ENCODE peak calls at places on chromosomes 5 and 9, in nine cellular contexts. One of them, this sample, is unnamed.

GRCh38 chr5:1101991-1102713 is 9.7 kb downstream of the SLC12A7 start:
- DNase-seq in adrenal gland: peak; percentile 54
- DNase-seq in right lobe of liver: peak; percentile 96
- DNase-seq in Peyer's patch: no peak
- DNase-seq in stomach: no peak
- DNase-seq in A549: no peak
- DNase-seq in tibial nerve: no peak
- DNase-seq in heart left ventricle: no peak
- DNase-seq in IMR-90: peak; percentile 18
- DNase-seq in this sample: peak; percentile 88

GRCh38 chr5:119070578-119070827 is 384 bp upstream of the DMXL1 start:
- DNase-seq in adrenal gland: peak; percentile 95
- DNase-seq in tibial nerve: peak; percentile 73
- DNase-seq in A549: peak; percentile 48
- DNase-seq in right lobe of liver: peak; percentile 89
- DNase-seq in heart left ventricle: peak; percentile 93
- DNase-seq in Peyer's patch: peak; percentile 96
- DNase-seq in IMR-90: no peak
- DNase-seq in stomach: no peak
- DNase-seq in this sample: peak; percentile 94

GRCh38 chr9:35195683-35196082 is 33.9 kb downstream of the UNC13B start:
- DNase-seq in A549: no peak
- DNase-seq in adrenal gland: no peak
- DNase-seq in stomach: no peak
- DNase-seq in heart left ventricle: no peak
- DNase-seq in IMR-90: peak; percentile 29
- DNase-seq in tibial nerve: no peak
- DNase-seq in right lobe of liver: no peak
- DNase-seq in Peyer's patch: no peak
- DNase-seq in this sample: no peak

GRCh38 chr5:170306381-170306790 is 8.8 kb upstream of the LCP2 start:
- DNase-seq in adrenal gland: peak; percentile 90
- DNase-seq in tibial nerve: peak; percentile 42
- DNase-seq in stomach: peak; percentile 70
- DNase-seq in A549: no peak
- DNase-seq in Peyer's patch: no peak
- DNase-seq in right lobe of liver: no peak
- DNase-seq in heart left ventricle: peak; percentile 81
- DNase-seq in IMR-90: peak; percentile 0
- DNase-seq in this sample: no peak

GRCh38 chr9:124617477-124618141 is 110.4 kb upstream of the NR5A1 start:
- DNase-seq in Peyer's patch: peak; percentile 89
- DNase-seq in stomach: peak; percentile 81
- DNase-seq in heart left ventricle: peak; percentile 78
- DNase-seq in right lobe of liver: peak; percentile 77
- DNase-seq in tibial nerve: peak; percentile 65
- DNase-seq in A549: peak; percentile 87
- DNase-seq in adrenal gland: peak; percentile 76
- DNase-seq in IMR-90: peak; percentile 79
- DNase-seq in this sample: peak; percentile 85

GRCh38 chr5:137837741-137838389 is 29.8 kb upstream of the MYOT start:
- DNase-seq in Peyer's patch: no peak
- DNase-seq in A549: no peak
- DNase-seq in adrenal gland: no peak
- DNase-seq in tibial nerve: no peak
- DNase-seq in stomach: no peak
- DNase-seq in heart left ventricle: no peak
- DNase-seq in IMR-90: no peak
- DNase-seq in right lobe of liver: no peak
- DNase-seq in this sample: no peak

GRCh38 chr5:160312139-160312959 is at the start of gene CCNJL:
- DNase-seq in Peyer's patch: peak; percentile 57
- DNase-seq in A549: peak; percentile 86
- DNase-seq in heart left ventricle: peak; percentile 70
- DNase-seq in stomach: peak; percentile 65
- DNase-seq in right lobe of liver: peak; percentile 62
- DNase-seq in IMR-90: peak; percentile 44
- DNase-seq in tibial nerve: no peak
- DNase-seq in adrenal gland: peak; percentile 63
- DNase-seq in this sample: peak; percentile 90

GRCh38 chr5:103465891-103466290 is 96.7 kb downstream of the NUDT12 start:
- DNase-seq in A549: no peak
- DNase-seq in tibial nerve: no peak
- DNase-seq in heart left ventricle: no peak
- DNase-seq in IMR-90: no peak
- DNase-seq in right lobe of liver: no peak
- DNase-seq in stomach: no peak
- DNase-seq in adrenal gland: no peak
- DNase-seq in Peyer's patch: no peak
- DNase-seq in this sample: no peak

GRCh38 chr9:127896395-127897193 is 2.8 kb downstream of the ST6GALNAC6 start:
- DNase-seq in Peyer's patch: no peak
- DNase-seq in stomach: no peak
- DNase-seq in adrenal gland: no peak
- DNase-seq in heart left ventricle: no peak
- DNase-seq in tibial nerve: no peak
- DNase-seq in right lobe of liver: no peak
- DNase-seq in IMR-90: no peak
- DNase-seq in A549: no peak
- DNase-seq in this sample: peak; percentile 69

GRCh38 chr9:127899200-127899943 is at the start of gene ST6GALNAC6:
- DNase-seq in tibial nerve: peak; percentile 61
- DNase-seq in IMR-90: peak; percentile 68
- DNase-seq in stomach: peak; percentile 78
- DNase-seq in adrenal gland: peak; percentile 54
- DNase-seq in heart left ventricle: peak; percentile 81
- DNase-seq in Peyer's patch: peak; percentile 83
- DNase-seq in A549: peak; percentile 69
- DNase-seq in right lobe of liver: peak; percentile 84
- DNase-seq in this sample: peak; percentile 94

GRCh38 chr9:127897194-127897692 is 2.2 kb downstream of the ST6GALNAC6 start:
- DNase-seq in heart left ventricle: peak; percentile 91
- DNase-seq in stomach: peak; percentile 80
- DNase-seq in IMR-90: peak; percentile 77
- DNase-seq in Peyer's patch: peak; percentile 78
- DNase-seq in A549: peak; percentile 69
- DNase-seq in tibial nerve: peak; percentile 90
- DNase-seq in right lobe of liver: peak; percentile 89
- DNase-seq in adrenal gland: peak; percentile 86
- DNase-seq in this sample: peak; percentile 81

GRCh38 chr9:127895811-127896210 is 3.6 kb downstream of the ST6GALNAC6 start:
- DNase-seq in right lobe of liver: no peak
- DNase-seq in adrenal gland: no peak
- DNase-seq in IMR-90: no peak
- DNase-seq in Peyer's patch: no peak
- DNase-seq in A549: no peak
- DNase-seq in heart left ventricle: no peak
- DNase-seq in tibial nerve: no peak
- DNase-seq in stomach: no peak
- DNase-seq in this sample: no peak

DNA sequence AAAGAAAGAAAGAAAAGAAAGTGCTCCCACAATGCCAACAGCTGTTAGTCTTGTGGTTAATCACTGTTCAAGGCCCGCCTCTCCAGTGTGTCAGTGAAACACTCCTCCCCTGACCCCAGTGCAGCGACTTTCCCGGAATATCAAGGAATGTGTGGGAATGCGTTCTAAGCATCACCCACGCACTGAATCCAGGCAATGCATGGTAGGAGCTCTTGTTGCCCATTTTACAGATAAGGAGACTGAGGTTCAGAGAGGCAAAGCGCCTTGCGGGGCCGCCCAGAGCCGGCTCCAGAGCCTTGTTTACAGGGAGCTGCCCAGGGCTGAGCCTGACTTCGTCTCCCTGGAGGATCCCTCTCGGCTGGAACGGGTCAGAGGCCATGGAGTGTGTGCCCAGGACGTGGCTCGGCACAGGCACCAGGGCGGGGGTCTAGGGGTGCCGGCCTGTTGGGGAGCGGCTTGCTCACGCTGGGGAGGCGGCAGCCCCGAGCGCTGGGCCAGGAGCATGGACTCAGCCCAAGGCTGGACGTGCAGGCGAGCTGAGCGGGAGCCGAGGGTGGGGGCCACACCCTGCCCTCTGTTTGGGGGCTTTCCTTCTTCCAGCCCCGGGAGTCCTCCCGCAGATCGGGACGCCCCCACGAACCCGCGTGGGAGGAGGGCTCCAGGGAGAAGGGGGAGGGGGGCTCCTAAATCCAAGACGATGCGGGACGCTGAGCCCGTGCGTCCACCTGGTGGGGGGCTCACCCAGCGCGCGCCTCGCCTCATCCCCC is 787 bp downstream of the ST6GALNAC6 start:
- DNase-seq in tibial nerve: no peak
- DNase-seq in stomach: no peak
- DNase-seq in IMR-90: peak; percentile 89
- DNase-seq in right lobe of liver: no peak
- DNase-seq in heart left ventricle: no peak
- DNase-seq in A549: no peak
- DNase-seq in Peyer's patch: no peak
- DNase-seq in adrenal gland: peak; percentile 73
- DNase-seq in this sample: peak; percentile 87
- TF ChIP-seq POLR2A in tibial nerve: no peak
- TF ChIP-seq POLR2A in stomach: no peak
- TF ChIP-seq POLR2A in IMR-90: no peak
- TF ChIP-seq POLR2A in right lobe of liver: peak; percentile 58
- TF ChIP-seq POLR2A in heart left ventricle: peak; percentile 10
- TF ChIP-seq POLR2A in A549: no peak
- TF ChIP-seq POLR2A in Peyer's patch: no peak
- TF ChIP-seq POLR2A in adrenal gland: no peak
- TF ChIP-seq POLR2A in this sample: no peak

DNA sequence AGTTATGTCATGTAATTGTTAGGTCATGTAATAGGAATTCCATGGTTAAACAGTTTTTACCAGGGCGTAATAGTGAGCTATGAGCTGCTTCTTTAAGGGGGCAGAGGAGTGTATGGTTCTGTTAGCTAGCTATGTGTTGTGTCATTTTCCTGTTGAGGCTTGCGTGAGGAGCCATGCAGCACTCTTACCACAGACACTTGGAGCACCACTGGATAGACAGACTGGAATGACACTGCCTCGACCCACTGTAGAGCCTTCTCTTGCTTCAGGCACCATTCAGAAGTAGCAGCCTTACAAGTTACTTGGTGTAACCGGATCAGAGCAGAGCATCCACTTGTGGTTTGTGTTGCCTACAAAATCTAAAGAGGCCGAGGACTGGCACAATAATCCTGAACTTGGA is 28.3 kb upstream of the STOM start:
- DNase-seq in IMR-90: peak; percentile 100
- DNase-seq in right lobe of liver: no peak
- DNase-seq in heart left ventricle: no peak
- DNase-seq in A549: no peak
- DNase-seq in tibial nerve: no peak
- DNase-seq in Peyer's patch: no peak
- DNase-seq in stomach: no peak
- DNase-seq in adrenal gland: no peak
- DNase-seq in this sample: no peak
- H3K4me1 ChIP-seq in IMR-90: peaks cover 11% of the 10 kb centered on the region
- H3K4me1 ChIP-seq in right lobe of liver: no peaks in the 10 kb centered on the region
- H3K4me1 ChIP-seq in heart left ventricle: no peaks in the 10 kb centered on the region
- H3K4me1 ChIP-seq in A549: peaks cover 8% of the 10 kb centered on the region
- H3K4me1 ChIP-seq in tibial nerve: no peaks in the 10 kb centered on the region
- H3K4me1 ChIP-seq in Peyer's patch: no peaks in the 10 kb centered on the region
- H3K4me1 ChIP-seq in stomach: no peaks in the 10 kb centered on the region
- H3K4me1 ChIP-seq in adrenal gland: no peaks in the 10 kb centered on the region
- H3K4me1 ChIP-seq in this sample: peaks cover 2% of the 10 kb centered on the region

GRCh38 chr5:149310947-149311675 is 34.2 kb upstream of the GRPEL2 start:
- DNase-seq in adrenal gland: peak; percentile 46
- DNase-seq in Peyer's patch: peak; percentile 52
- DNase-seq in right lobe of liver: no peak
- DNase-seq in IMR-90: peak; percentile 83
- DNase-seq in stomach: no peak
- DNase-seq in tibial nerve: no peak
- DNase-seq in heart left ventricle: peak; percentile 54
- DNase-seq in A549: no peak
- DNase-seq in this sample: no peak

GRCh38 chr5:149317281-149318048 is 27.8 kb upstream of the GRPEL2 start:
- DNase-seq in IMR-90: peak; percentile 58
- DNase-seq in Peyer's patch: peak; percentile 62
- DNase-seq in tibial nerve: no peak
- DNase-seq in A549: peak; percentile 69
- DNase-seq in stomach: peak; percentile 34
- DNase-seq in adrenal gland: peak; percentile 27
- DNase-seq in heart left ventricle: no peak
- DNase-seq in right lobe of liver: no peak
- DNase-seq in this sample: no peak

GRCh38 chr5:149313151-149313841 is 32.0 kb upstream of the GRPEL2 start:
- DNase-seq in right lobe of liver: no peak
- DNase-seq in heart left ventricle: no peak
- DNase-seq in stomach: no peak
- DNase-seq in tibial nerve: no peak
- DNase-seq in adrenal gland: no peak
- DNase-seq in Peyer's patch: no peak
- DNase-seq in A549: no peak
- DNase-seq in IMR-90: no peak
- DNase-seq in this sample: no peak

GRCh38 chr5:149315753-149316152 is 29.5 kb upstream of the GRPEL2 start:
- DNase-seq in Peyer's patch: no peak
- DNase-seq in heart left ventricle: no peak
- DNase-seq in IMR-90: no peak
- DNase-seq in tibial nerve: no peak
- DNase-seq in stomach: no peak
- DNase-seq in right lobe of liver: no peak
- DNase-seq in adrenal gland: no peak
- DNase-seq in A549: no peak
- DNase-seq in this sample: no peak

GRCh38 chr5:149314571-149315111 is 30.7 kb upstream of the GRPEL2 start:
- DNase-seq in tibial nerve: no peak
- DNase-seq in A549: no peak
- DNase-seq in heart left ventricle: no peak
- DNase-seq in stomach: no peak
- DNase-seq in right lobe of liver: no peak
- DNase-seq in Peyer's patch: no peak
- DNase-seq in IMR-90: no peak
- DNase-seq in adrenal gland: no peak
- DNase-seq in this sample: no peak
- TF ChIP-seq CTCF in tibial nerve: no peak
- TF ChIP-seq CTCF in A549: no peak
- TF ChIP-seq CTCF in heart left ventricle: no peak
- TF ChIP-seq CTCF in stomach: no peak
- TF ChIP-seq CTCF in right lobe of liver: no peak
- TF ChIP-seq CTCF in Peyer's patch: no peak
- TF ChIP-seq CTCF in IMR-90: no peak
- TF ChIP-seq CTCF in adrenal gland: no peak
- TF ChIP-seq CTCF in this sample: no peak

DNA sequence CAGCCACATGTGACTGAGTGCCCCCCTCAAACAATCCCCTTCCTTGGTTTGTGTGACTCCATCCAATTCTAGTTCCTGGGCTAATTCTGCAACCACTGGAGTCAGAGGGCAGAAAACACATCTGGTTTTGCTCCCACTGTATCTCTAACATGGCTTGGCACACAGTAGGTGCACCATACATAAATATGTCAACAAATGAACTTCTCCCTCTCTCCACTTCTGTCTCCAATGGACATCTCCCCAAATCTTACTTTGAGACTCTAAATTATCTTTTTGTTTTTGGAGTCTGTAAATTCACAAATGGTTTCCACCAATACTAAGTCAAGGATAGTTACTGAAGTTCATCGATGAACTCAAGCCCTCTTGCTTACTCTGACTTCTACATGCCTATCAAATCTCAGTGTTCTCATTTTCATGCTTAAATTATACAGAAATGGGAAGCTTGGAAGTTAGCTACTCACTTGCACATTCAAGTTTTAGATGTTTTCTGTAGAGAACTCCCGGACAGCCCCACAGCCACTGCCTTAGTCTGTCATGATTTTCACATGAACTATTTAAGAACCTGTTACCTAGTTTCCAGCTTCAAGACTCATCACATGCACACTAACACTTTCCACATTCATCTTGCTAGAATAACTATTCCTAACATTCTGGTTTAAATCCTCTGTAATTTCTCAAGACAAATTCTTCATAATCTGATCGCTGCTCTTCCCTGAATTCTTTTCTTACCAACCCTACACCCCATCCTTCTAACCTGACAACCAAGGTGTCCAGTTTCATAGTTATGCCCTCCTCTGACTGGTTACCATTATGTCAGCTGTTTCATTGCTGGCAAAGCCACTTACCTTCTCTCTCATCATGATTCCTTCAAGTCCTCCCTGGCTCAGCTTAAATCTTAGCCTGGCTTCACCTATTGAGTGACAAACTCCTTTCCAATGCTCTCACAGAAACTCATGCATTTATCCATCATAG is 6.0 kb downstream of the RPL37 start:
- DNase-seq in IMR-90: no peak
- DNase-seq in adrenal gland: no peak
- DNase-seq in right lobe of liver: no peak
- DNase-seq in A549: no peak
- DNase-seq in Peyer's patch: no peak
- DNase-seq in stomach: no peak
- DNase-seq in heart left ventricle: no peak
- DNase-seq in tibial nerve: no peak
- DNase-seq in this sample: no peak
- TF ChIP-seq POLR2A in IMR-90: peak; percentile 10
- TF ChIP-seq POLR2A in adrenal gland: no peak
- TF ChIP-seq POLR2A in right lobe of liver: no peak
- TF ChIP-seq POLR2A in A549: no peak
- TF ChIP-seq POLR2A in Peyer's patch: no peak
- TF ChIP-seq POLR2A in stomach: no peak
- TF ChIP-seq POLR2A in heart left ventricle: no peak
- TF ChIP-seq POLR2A in tibial nerve: no peak
- TF ChIP-seq POLR2A in this sample: no peak